ENCODE peak calls at places on chromosomes 7 and 10, in seven cellular contexts. L is CD4-positive, alpha-beta T cell; P is OCI-LY7; O is endothelial cell; Q is heart right ventricle; S is adrenal gland; J is neural progenitor cell. E is an unnamed sample.

GRCh38 chr10:23157691-23158369 is 34.3 kb upstream of the PTF1A start:
- DNase-seq in L (no peak), P (peak; percentile 64), O (no peak), Q (no peak), S (peak; percentile 32), J (peak; percentile 74), E (peak; percentile 29)

GRCh38 chr10:75763652-75764051 is 332.2 kb downstream of the LRMDA start:
- DNase-seq in L (no peak), P (no peak), O (no peak), Q (no peak), S (no peak), J (no peak), E (no peak)

GRCh38 chr7:99679032-99679399 is 780 bp downstream of the CYP3A5 start:
- DNase-seq in L (no peak), P (no peak), O (no peak), Q (no peak), S (peak; percentile 51), J (no peak), E (no peak)

GRCh38 chr10:121260383-121260782 is 337.9 kb downstream of the FGFR2 start:
- DNase-seq in L (no peak), P (no peak), O (no peak), Q (no peak), S (no peak), J (no peak), E (peak; percentile 4)

GRCh38 chr10:60098676-60099601 is 192.6 kb upstream of the CCDC6 start:
- DNase-seq in L (no peak), P (peak; percentile 25), O (peak; percentile 37), Q (no peak), S (no peak), J (peak; percentile 4), E (peak; percentile 16)

GRCh38 chr10:86087716-86088115 is 278.9 kb downstream of the GRID1 start:
- DNase-seq in L (no peak), P (no peak), O (no peak), Q (no peak), S (no peak), J (no peak), E (no peak)

GRCh38 chr10:12405342-12406320 is 56.3 kb downstream of the CAMK1D start:
- DNase-seq in L (no peak), P (no peak), O (no peak), Q (no peak), S (no peak), J (peak; percentile 49), E (no peak)

GRCh38 chr7:149229526-149229925 is 9.9 kb upstream of the ZNF212 start:
- DNase-seq in L (no peak), P (no peak), O (no peak), Q (no peak), S (no peak), J (peak; percentile 23), E (no peak)

GRCh38 chr7:157560258-157560654 is 223.5 kb downstream of the DNAJB6 start:
- DNase-seq in L (no peak), P (no peak), O (no peak), Q (no peak), S (no peak), J (no peak), E (no peak)

GRCh38 chr10:60430017-60430416 is 40.3 kb upstream of the ANK3 start:
- DNase-seq in L (no peak), P (no peak), O (no peak), Q (no peak), S (no peak), J (no peak), E (no peak)

GRCh38 chr7:37289347-37289746 is 159.3 kb downstream of the ELMO1 start:
- DNase-seq in L (no peak), P (no peak), O (no peak), Q (no peak), S (no peak), J (no peak), E (no peak)

GRCh38 chr7:97116308-97116707 is 1.2 kb upstream of the SDHAF3 start:
- DNase-seq in L (no peak), P (peak; percentile 81), O (no peak), Q (no peak), S (no peak), J (no peak), E (no peak)
- TF ChIP-seq CTCF in L (no peak), P (no peak), O (no peak), Q (no peak), S (no peak), J (no peak), E (no peak)

GRCh38 chr10:123278445-123278844 is 124.2 kb downstream of the BUB3 start:
- DNase-seq in L (no peak), P (no peak), O (no peak), Q (no peak), S (no peak), J (no peak), E (no peak)

GRCh38 chr10:123287594-123288247 is 133.5 kb downstream of the BUB3 start:
- DNase-seq in L (no peak), P (no peak), O (no peak), Q (no peak), S (no peak), J (no peak), E (peak; percentile 73)

GRCh38 chr10:123289432-123289831 is 135.2 kb downstream of the BUB3 start:
- DNase-seq in L (no peak), P (no peak), O (no peak), Q (no peak), S (no peak), J (no peak), E (no peak)

DNA sequence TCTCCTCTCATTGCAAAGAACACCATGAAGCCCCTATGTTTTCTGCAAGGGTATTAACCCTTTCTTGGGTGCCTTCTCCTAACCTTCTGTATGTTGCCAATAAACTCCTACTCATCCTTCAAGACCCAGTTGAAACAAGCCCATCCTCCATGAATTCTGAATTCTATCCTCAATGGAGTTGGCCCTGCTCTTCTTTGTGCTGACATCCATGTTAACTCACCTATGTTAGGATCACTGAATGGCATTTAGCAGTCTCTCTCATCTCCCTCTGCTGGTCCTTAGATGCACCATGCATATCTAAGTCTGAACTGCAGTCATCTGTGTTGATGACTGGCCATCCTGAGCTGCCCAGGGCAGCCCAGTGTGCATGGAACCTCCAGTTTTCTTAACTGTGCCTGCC is 129.8 kb downstream of the BUB3 start:
- DNase-seq in L (no peak), P (no peak), O (no peak), Q (no peak), S (no peak), J (no peak), E (no peak)
- TF ChIP-seq CTCF in L (no peak), P (peak; percentile 25), O (no peak), Q (no peak), S (no peak), J (peak; percentile 31), E (no peak)

DNA sequence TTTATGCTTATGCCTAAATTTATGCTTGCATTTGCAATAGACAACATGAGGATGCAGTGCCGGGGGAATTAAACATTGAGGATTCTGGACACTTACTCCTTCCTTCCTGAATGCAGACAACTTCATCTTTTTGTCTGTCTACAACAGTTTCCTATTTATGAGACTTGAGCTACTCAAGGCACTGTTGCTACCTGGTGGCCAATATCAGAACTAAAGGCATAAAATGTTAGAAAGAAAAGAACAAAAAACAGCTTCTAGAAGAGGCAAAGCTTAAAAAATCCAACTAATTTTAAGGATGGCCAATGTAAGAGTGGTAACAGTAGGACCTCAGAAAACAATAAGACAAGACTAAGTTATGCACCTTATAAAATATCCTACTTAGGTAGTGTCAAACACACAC is 144.5 kb upstream of the PTN start:
- DNase-seq in L (no peak), P (no peak), O (no peak), Q (no peak), S (no peak), J (no peak), E (no peak)
- TF ChIP-seq CTCF in L (no peak), P (no peak), O (peak; percentile 38), Q (no peak), S (no peak), J (peak; percentile 42), E (no peak)

GRCh38 chr10:21021843-21022594 is 124.9 kb upstream of the NEBL start:
- DNase-seq in L (no peak), P (peak; percentile 28), O (peak; percentile 6), Q (no peak), S (no peak), J (peak; percentile 37), E (no peak)
- TF ChIP-seq CTCF in L (no peak), P (peak; percentile 51), O (no peak), Q (no peak), S (no peak), J (peak; percentile 41), E (no peak)

GRCh38 chr7:128065872-128066271 is 34.6 kb upstream of the LRRC4 start:
- DNase-seq in L (no peak), P (no peak), O (no peak), Q (no peak), S (no peak), J (no peak), E (no peak)

GRCh38 chr7:128066858-128067257 is 35.6 kb upstream of the LRRC4 start:
- DNase-seq in L (no peak), P (no peak), O (no peak), Q (no peak), S (no peak), J (peak; percentile 36), E (no peak)

GRCh38 chr7:128059143-128059975 is 28.1 kb upstream of the LRRC4 start:
- DNase-seq in L (no peak), P (peak; percentile 9), O (no peak), Q (no peak), S (no peak), J (peak; percentile 80), E (peak; percentile 26)

GRCh38 chr7:128060018-128060417 is 28.8 kb upstream of the LRRC4 start:
- DNase-seq in L (no peak), P (no peak), O (no peak), Q (no peak), S (no peak), J (no peak), E (no peak)

DNA sequence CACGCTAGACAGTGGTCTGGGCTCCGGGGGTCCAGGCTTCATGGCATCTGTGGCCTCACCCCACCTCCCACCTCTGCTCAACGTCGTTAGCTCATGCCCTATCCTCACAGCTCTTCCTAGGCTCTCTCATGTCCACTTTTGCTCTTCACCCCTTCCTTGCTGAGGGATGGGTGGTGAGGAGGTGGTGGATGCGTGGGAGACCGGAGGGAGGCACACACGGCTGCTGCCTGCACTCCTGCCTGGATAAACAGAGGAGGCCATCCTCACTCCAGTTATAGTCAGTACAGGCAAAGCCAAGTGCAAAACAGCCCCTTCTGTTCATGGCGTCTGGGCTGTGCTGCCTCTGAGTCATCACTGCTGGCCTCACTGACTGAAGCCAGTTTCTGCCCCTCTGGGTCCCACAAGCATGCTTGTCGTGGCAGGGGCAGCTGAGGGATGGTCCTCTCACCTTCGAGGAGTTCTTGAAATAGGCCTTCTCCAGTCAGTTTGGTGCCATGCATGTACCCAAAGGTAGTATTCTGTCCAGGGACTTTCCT is 31.9 kb upstream of the LRRC4 start:
- DNase-seq in L (no peak), P (no peak), O (no peak), Q (no peak), S (no peak), J (no peak), E (no peak)
- TF ChIP-seq CTCF in L (no peak), P (no peak), O (no peak), Q (no peak), S (no peak), J (no peak), E (no peak)